ENCODE peak calls at places on chromosomes 7 and 10, in ten cellular contexts. Z is kidney; A is SJSA1; D is body of pancreas; X is CD8-positive, alpha-beta T cell; Q is CD8-positive, alpha-beta memory T cell; V is cardiac muscle cell; J is keratinocyte; N is brain microvascular endothelial cell; B is aorta. P is an unnamed sample.

GRCh38 chr10:109892885-109893284 is 30.4 kb downstream of the XPNPEP1 start:
- DNase-seq in Z (no peak), A (peak; percentile 82), D (no peak), X (no peak), Q (no peak), V (no peak), J (peak; percentile 11), N (no peak), B (no peak), P (no peak)

GRCh38 chr10:93032105-93032808 is 28.3 kb upstream of the CYP26C1 start:
- DNase-seq in Z (no peak), A (no peak), D (no peak), X (no peak), Q (no peak), V (no peak), J (no peak), N (no peak), B (no peak), P (no peak)

GRCh38 chr7:93981480-93981874 is 22.7 kb downstream of the BET1 start:
- DNase-seq in Z (no peak), A (no peak), D (no peak), X (no peak), Q (no peak), V (no peak), J (no peak), N (no peak), B (no peak), P (no peak)

GRCh38 chr7:18513343-18513742 is 17.8 kb downstream of the HDAC9 start:
- DNase-seq in Z (no peak), A (no peak), D (no peak), X (no peak), Q (no peak), V (no peak), J (no peak), N (no peak), B (no peak), P (no peak)

GRCh38 chr10:43754569-43755260 is 106.0 kb upstream of the ZNF32 start:
- DNase-seq in Z (no peak), A (no peak), D (no peak), X (no peak), Q (no peak), V (no peak), J (no peak), N (no peak), B (no peak), P (no peak)

GRCh38 chr7:2046581-2047271 is 186.0 kb downstream of the MAD1L1 start:
- DNase-seq in Z (peak; percentile 53), A (no peak), D (no peak), X (no peak), Q (no peak), V (no peak), J (no peak), N (no peak), B (peak; percentile 26), P (no peak)

GRCh38 chr10:132693676-132694075 is 92.3 kb downstream of the NKX6-2 start:
- DNase-seq in Z (no peak), A (no peak), D (no peak), X (no peak), Q (no peak), V (no peak), J (no peak), N (peak; percentile 69), B (no peak), P (no peak)

GRCh38 chr7:131250331-131250730 is 77.3 kb upstream of the MKLN1 start:
- DNase-seq in Z (no peak), A (no peak), D (no peak), X (no peak), Q (no peak), V (no peak), J (no peak), N (no peak), B (no peak), P (no peak)

GRCh38 chr10:74238031-74238431 is 87.0 kb downstream of the ADK start:
- DNase-seq in Z (no peak), A (no peak), D (peak; percentile 34), X (no peak), Q (no peak), V (peak; percentile 41), J (no peak), N (peak; percentile 32), B (no peak), P (peak; percentile 43)

GRCh38 chr10:48820231-48820630 is 119.4 kb downstream of the LRRC18 start:
- DNase-seq in Z (no peak), A (no peak), D (no peak), X (no peak), Q (no peak), V (no peak), J (no peak), N (no peak), B (no peak), P (no peak)

GRCh38 chr10:69464801-69465401 is 13.6 kb downstream of the TSPAN15 start:
- DNase-seq in Z (peak; percentile 73), A (no peak), D (no peak), X (no peak), Q (no peak), V (no peak), J (no peak), N (no peak), B (peak; percentile 64), P (no peak)

GRCh38 chr7:157386979-157387800 is 50.4 kb downstream of the DNAJB6 start:
- DNase-seq in Z (peak; percentile 85), A (peak; percentile 88), D (peak; percentile 72), X (peak; percentile 91), Q (peak; percentile 78), V (peak; percentile 95), J (peak; percentile 57), N (peak; percentile 87), B (peak; percentile 89), P (peak; percentile 75)

GRCh38 chr7:157379493-157379892 is 42.7 kb downstream of the DNAJB6 start:
- DNase-seq in Z (no peak), A (no peak), D (no peak), X (no peak), Q (no peak), V (no peak), J (no peak), N (no peak), B (no peak), P (no peak)

GRCh38 chr7:157383868-157384267 is 47.1 kb downstream of the DNAJB6 start:
- DNase-seq in Z (no peak), A (no peak), D (no peak), X (no peak), Q (no peak), V (no peak), J (no peak), N (no peak), B (no peak), P (no peak)

GRCh38 chr7:157380416-157380815 is 43.6 kb downstream of the DNAJB6 start:
- DNase-seq in Z (no peak), A (no peak), D (no peak), X (no peak), Q (no peak), V (no peak), J (no peak), N (no peak), B (no peak), P (no peak)

GRCh38 chr7:157384301-157384700 is 47.5 kb downstream of the DNAJB6 start:
- DNase-seq in Z (no peak), A (peak; percentile 60), D (no peak), X (no peak), Q (no peak), V (peak; percentile 39), J (no peak), N (peak; percentile 34), B (no peak), P (no peak)
- H3K36me3 ChIP-seq in Z (peaks cover 22% of the 10 kb centered on the region), A (peaks cover 70% of the 10 kb centered on the region), D (peaks cover 4% of the 10 kb centered on the region), X (peaks cover 32% of the 10 kb centered on the region), Q (peaks cover 31% of the 10 kb centered on the region), V (peaks cover 45% of the 10 kb centered on the region), J (peaks cover 37% of the 10 kb centered on the region), N (peaks cover 62% of the 10 kb centered on the region), B (no peaks in the 10 kb centered on the region), P (peaks cover 10% of the 10 kb centered on the region)

DNA sequence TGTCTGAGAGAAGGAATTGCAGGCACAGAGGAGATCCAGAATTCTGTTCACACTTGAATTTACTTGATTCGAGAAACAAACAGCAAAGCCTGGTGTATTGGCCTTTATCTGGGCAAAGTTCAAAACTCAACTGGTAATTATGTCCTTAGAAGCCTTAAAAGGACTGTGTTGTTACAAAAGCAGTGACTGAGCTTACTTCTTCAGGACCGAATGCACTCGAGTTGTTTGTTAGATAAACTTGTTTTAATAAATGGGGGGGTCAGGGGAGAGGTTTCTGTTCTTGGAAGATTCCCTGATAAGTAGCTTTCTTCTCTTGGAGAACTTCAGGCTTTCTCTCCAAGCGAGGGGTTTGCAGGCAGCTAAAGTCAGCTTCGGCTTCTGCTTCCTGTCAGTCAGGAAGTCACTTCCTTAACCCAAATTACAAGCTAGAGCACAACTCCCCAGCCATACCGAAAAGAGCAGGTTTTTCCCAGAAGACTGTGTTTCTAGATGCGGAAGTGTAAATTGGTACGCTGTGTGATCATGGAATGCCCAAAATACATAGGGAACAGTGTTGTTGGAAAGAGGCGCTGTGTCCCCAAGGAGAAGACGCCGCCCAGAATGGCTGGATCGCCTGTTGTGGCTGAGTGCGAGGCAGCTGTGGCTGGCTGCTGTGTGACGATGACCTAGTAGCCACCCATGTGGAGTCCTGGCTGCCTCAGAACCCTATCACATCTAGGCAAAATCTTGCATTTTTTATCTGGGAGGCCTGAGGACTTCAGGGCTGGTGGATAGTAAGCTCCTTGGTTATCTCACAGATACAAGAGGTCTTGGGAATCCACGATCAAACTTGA is 110.4 kb downstream of the TCF7L2 start:
- DNase-seq in Z (peak; percentile 80), A (peak; percentile 38), D (no peak), X (no peak), Q (no peak), V (peak; percentile 45), J (no peak), N (no peak), B (peak; percentile 80), P (no peak)
- H3K27ac ChIP-seq in Z (peak overlapping the region; percentile 43), A (peak overlapping the region; percentile 29), D (peak overlapping the region; percentile 64), X (no peak overlapping the region), Q (peak overlapping the region; percentile 57), V (peak overlapping the region; percentile 84), J (no peak overlapping the region), N (peak overlapping the region; percentile 72), B (peak overlapping the region; percentile 92), P (peak overlapping the region; percentile 68)

DNA sequence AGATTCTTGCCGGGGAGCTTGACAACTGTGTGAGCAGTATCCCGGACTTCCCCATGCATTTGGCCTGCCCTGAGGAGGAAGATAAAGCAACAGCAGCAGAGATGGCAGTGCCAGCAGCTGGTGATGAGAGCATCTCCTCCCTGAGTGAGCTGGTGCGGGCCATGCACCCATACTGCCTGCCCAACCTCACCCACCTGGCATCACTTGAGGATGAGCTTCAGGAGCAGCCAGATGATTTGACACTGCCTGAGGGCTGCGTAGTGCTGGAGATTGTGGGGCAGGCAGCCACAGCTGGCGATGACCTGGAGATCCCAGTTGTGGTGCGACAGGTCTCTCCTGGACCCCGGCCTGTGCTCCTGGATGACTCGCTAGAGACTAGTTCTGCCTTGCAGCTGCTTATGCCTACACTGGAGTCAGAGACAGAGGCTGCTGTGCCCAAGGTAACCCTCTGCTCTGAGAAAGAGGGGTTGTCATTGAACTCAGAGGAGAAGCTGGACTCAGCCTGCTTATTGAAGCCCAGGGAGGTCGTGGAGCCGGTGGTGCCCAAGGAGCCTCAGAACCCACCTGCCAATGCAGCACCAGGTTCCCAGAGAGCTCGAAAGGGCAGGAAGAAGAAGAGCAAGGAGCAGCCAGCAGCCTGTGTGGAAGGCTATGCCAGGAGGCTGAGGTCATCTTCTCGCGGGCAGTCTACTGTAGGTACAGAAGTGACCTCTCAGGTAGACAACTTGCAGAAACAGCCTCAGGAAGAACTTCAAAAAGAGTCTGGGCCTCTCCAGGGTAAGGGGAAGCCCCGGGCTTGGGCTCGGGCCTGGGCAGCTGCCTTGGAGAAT is 6.7 kb downstream of the PPRC1 start:
- DNase-seq in Z (no peak), A (no peak), D (no peak), X (no peak), Q (no peak), V (no peak), J (no peak), N (no peak), B (no peak), P (no peak)
- H3K36me3 ChIP-seq in Z (peaks cover 34% of the 10 kb centered on the region), A (peaks cover 87% of the 10 kb centered on the region), D (peaks cover 25% of the 10 kb centered on the region), X (peaks cover 39% of the 10 kb centered on the region), Q (peaks cover 38% of the 10 kb centered on the region), V (peaks cover 48% of the 10 kb centered on the region), J (peaks cover 68% of the 10 kb centered on the region), N (peaks cover 63% of the 10 kb centered on the region), B (peaks cover 4% of the 10 kb centered on the region), P (peaks cover 36% of the 10 kb centered on the region)

GRCh38 chr7:127114739-127115265 is 137.9 kb downstream of the GRM8 start:
- DNase-seq in Z (no peak), A (no peak), D (no peak), X (no peak), Q (no peak), V (no peak), J (no peak), N (no peak), B (no peak), P (no peak)
- H3K27ac ChIP-seq in Z (no peak overlapping the region), A (no peak overlapping the region), D (no peak overlapping the region), X (no peak overlapping the region), Q (no peak overlapping the region), V (no peak overlapping the region), J (no peak overlapping the region), N (no peak overlapping the region), B (no peak overlapping the region), P (no peak overlapping the region)

P was measured in lung.